ENCODE peak calls at places on chromosomes 12 and 14, in ten cellular contexts. F is Calu3; Q is mucosa of gallbladder; A is Panc1; D is stimulated activated CD4-positive, alpha-beta T cell treated with anti-CD3 and anti-CD28 coated beads, Interleukin-1b, Interleukin-23, amount 100 ng/mL, for 4 hours; T is NCI-H1092; B is GM03348; O is left ventricle myocardium superior; I is A172; X is NCI-H1694. Y is an unnamed sample.

GRCh38 chr14:22520235-22520634 is 68.8 kb downstream of the DAD1 start:
- DNase-seq in I (no peak), B (peak; percentile 66), Q (no peak), A (no peak), D (no peak), X (no peak), O (no peak), T (no peak), F (no peak), Y (no peak)

GRCh38 chr12:19125325-19125724 is 4.2 kb upstream of the PLEKHA5 start:
- DNase-seq in I (peak; percentile 37), F (no peak), B (peak; percentile 8), A (no peak), X (no peak), O (no peak), D (no peak), Q (no peak), T (no peak), Y (no peak)

GRCh38 chr12:55738113-55739024 is 4.6 kb upstream of the GDF11 start:
- DNase-seq in A (peak; percentile 91), T (peak; percentile 78), F (peak; percentile 86), Q (peak; percentile 90), O (peak; percentile 83), I (peak; percentile 71), X (peak; percentile 90), B (peak; percentile 79), D (peak; percentile 88), Y (peak; percentile 85)

GRCh38 chr12:70724444-70724843 is 87.2 kb upstream of the PTPRB start:
- DNase-seq in A (no peak), F (no peak), O (no peak), T (no peak), D (no peak), I (peak; percentile 10), B (no peak), X (no peak), Q (no peak), Y (no peak)

GRCh38 chr14:66979083-66979974 is 209.9 kb upstream of the GARIN2 start:
- DNase-seq in B (peak; percentile 7), O (no peak), A (no peak), Q (no peak), F (no peak), I (no peak), X (no peak), D (no peak), T (no peak), Y (no peak)

GRCh38 chr14:89139404-89140247 is 277.4 kb downstream of the FOXN3 start:
- DNase-seq in Q (no peak), A (no peak), D (no peak), I (no peak), T (no peak), X (no peak), F (no peak), B (no peak), O (no peak), Y (no peak)

GRCh38 chr14:87805315-87805723 is 187.7 kb downstream of the GALC start:
- DNase-seq in D (peak; percentile 24), F (peak; percentile 66), T (no peak), X (peak; percentile 49), I (peak; percentile 30), Q (no peak), A (peak; percentile 8), O (no peak), B (peak; percentile 53), Y (no peak)

GRCh38 chr12:68425998-68426397 is 93.8 kb upstream of the MDM1 start:
- DNase-seq in O (no peak), Q (no peak), D (no peak), A (no peak), B (no peak), T (no peak), I (no peak), F (no peak), X (no peak), Y (no peak)

GRCh38 chr12:510071-510825 is 50.5 kb downstream of the B4GALNT3 start:
- DNase-seq in D (no peak), F (peak; percentile 77), A (no peak), I (peak; percentile 34), B (no peak), Q (peak; percentile 53), T (no peak), O (no peak), X (no peak), Y (no peak)

GRCh38 chr12:4009979-4010704 is 136.9 kb upstream of the PARP11 start:
- DNase-seq in F (peak; percentile 47), B (no peak), O (no peak), D (no peak), X (no peak), T (no peak), Q (no peak), A (no peak), I (no peak), Y (no peak)

GRCh38 chr12:115158816-115159215 is 474.8 kb upstream of the TBX3 start:
- DNase-seq in F (no peak), D (no peak), T (no peak), A (no peak), I (no peak), B (no peak), O (no peak), Q (no peak), X (no peak), Y (no peak)

GRCh38 chr14:65170318-65170717 is 68.0 kb upstream of the MAX start:
- DNase-seq in B (no peak), I (no peak), X (no peak), T (no peak), Q (no peak), F (no peak), D (no peak), A (no peak), O (no peak), Y (no peak)

GRCh38 chr14:106883218-106883692 is 1356.9 kb downstream of the TMEM121 start:
- DNase-seq in B (no peak), A (no peak), X (peak; percentile 49), F (peak; percentile 37), I (no peak), T (no peak), Q (no peak), D (no peak), O (peak; percentile 34), Y (no peak)

GRCh38 chr14:81953419-81953818 is 419.8 kb upstream of the SEL1L start:
- DNase-seq in Q (no peak), B (no peak), X (no peak), A (no peak), O (no peak), F (no peak), D (no peak), I (no peak), T (no peak), Y (no peak)

GRCh38 chr12:119578112-119578511 is 15.5 kb upstream of the TMEM233 start:
- DNase-seq in T (no peak), X (no peak), A (no peak), O (no peak), B (no peak), Q (no peak), F (peak; percentile 65), D (no peak), I (no peak), Y (no peak)

GRCh38 chr12:47867496-47867941 is 37.3 kb downstream of the VDR start:
- DNase-seq in O (no peak), D (no peak), I (peak; percentile 62), X (no peak), Q (no peak), B (peak; percentile 81), F (no peak), T (no peak), A (no peak), Y (no peak)

GRCh38 chr12:119082496-119082895 is 96.2 kb upstream of the HSPB8 start:
- DNase-seq in I (no peak), A (no peak), D (no peak), Q (no peak), F (no peak), X (peak; percentile 48), T (peak; percentile 37), B (no peak), O (peak; percentile 85), Y (peak; percentile 77)

GRCh38 chr12:24719293-24719721 is 229.6 kb downstream of the BCAT1 start:
- DNase-seq in X (no peak), O (no peak), B (no peak), I (peak; percentile 82), D (peak; percentile 5), A (no peak), Q (no peak), T (no peak), F (no peak), Y (no peak)

GRCh38 chr12:107091989-107092641 is 1.2 kb downstream of the CRY1 start:
- DNase-seq in A (peak; percentile 86), Q (peak; percentile 42), D (peak; percentile 5), O (no peak), X (peak; percentile 36), T (peak; percentile 53), I (peak; percentile 94), B (peak; percentile 72), F (peak; percentile 76), Y (peak; percentile 76)

GRCh38 chr14:62661818-62662217 is 383.4 kb downstream of the KCNH5 start:
- DNase-seq in B (no peak), D (no peak), T (no peak), I (peak; percentile 13), A (no peak), O (no peak), X (no peak), F (no peak), Q (no peak), Y (no peak)

GRCh38 chr12:112716099-112717093 is 75.2 kb upstream of the RPH3A start:
- DNase-seq in O (no peak), I (peak; percentile 9), T (no peak), A (no peak), X (peak; percentile 2), Q (no peak), D (no peak), F (peak; percentile 35), B (no peak), Y (no peak)

GRCh38 chr12:100741084-100741711 is 53.4 kb upstream of the ANO4 start:
- DNase-seq in A (no peak), F (peak; percentile 27), T (no peak), O (no peak), D (no peak), I (peak; percentile 20), Q (no peak), X (peak; percentile 10), B (peak; percentile 61), Y (peak; percentile 27)

GRCh38 chr12:122788387-122788786 is 14.0 kb downstream of the CCDC62 start:
- DNase-seq in B (no peak), I (peak; percentile 35), Q (no peak), F (no peak), D (no peak), A (no peak), T (no peak), O (no peak), X (no peak), Y (no peak)

GRCh38 chr12:14949631-14950030 is 11.3 kb upstream of the ERP27 start:
- DNase-seq in D (no peak), T (no peak), O (no peak), B (no peak), A (no peak), I (no peak), Q (no peak), X (no peak), F (no peak), Y (no peak)

GRCh38 chr12:121719926-121720414 is 7.4 kb downstream of the TMEM120B start:
- DNase-seq in X (no peak), O (no peak), B (peak; percentile 72), I (peak; percentile 59), A (no peak), Q (no peak), T (no peak), F (no peak), D (no peak), Y (no peak)

GRCh38 chr12:25784669-25785068 is 173.8 kb upstream of the RASSF8 start:
- DNase-seq in I (no peak), O (no peak), F (no peak), D (no peak), X (no peak), Q (no peak), A (no peak), B (no peak), T (no peak), Y (no peak)

GRCh38 chr12:125299840-125300239 is 234.6 kb downstream of the AACS start:
- DNase-seq in B (no peak), T (no peak), I (no peak), F (no peak), O (no peak), X (no peak), D (no peak), Q (no peak), A (no peak), Y (no peak)

GRCh38 chr12:65631621-65632111 is 192.6 kb upstream of the HMGA2 start:
- DNase-seq in X (no peak), Q (no peak), A (peak; percentile 98), T (no peak), B (peak; percentile 84), O (no peak), I (peak; percentile 91), F (peak; percentile 72), D (no peak), Y (no peak)

Y was measured in cerebellum.